ENCODE peak calls at places on chromosomes 2 and 18, in seven cellular contexts. I is progenitor cell of endocrine pancreas; U is AML-193; K is activated T-cell treated with anti-CD3 and anti-CD28 coated beads, Interleukin-2, amount 50 U/mL, for 72 hours; W is activated CD4-positive, alpha-beta T cell treated with anti-CD3 and anti-CD28 coated beads, Interleukin-2, amount 50 U/mL, for 4 hours; Z is pons; R is stimulated activated CD8-positive, alpha-beta memory T cell treated with anti-CD3 and anti-CD28 coated beads, Interleukin-15, amount 100 ng/mL, for 24 hours. H is an unnamed sample.

GRCh38 chr2:220144411-220144810 is 517.0 kb downstream of the SLC4A3 start:
- DNase-seq in I (no peak), U (no peak), K (no peak), W (no peak), Z (no peak), R (no peak), H (no peak)

GRCh38 chr2:21092308-21092869 is 31.4 kb upstream of the TDRD15 start:
- DNase-seq in I (no peak), U (no peak), K (no peak), W (no peak), Z (no peak), R (no peak), H (no peak)

GRCh38 chr18:8835556-8835955 is 130.2 kb downstream of the MTCL1 start:
- DNase-seq in I (no peak), U (no peak), K (no peak), W (no peak), Z (no peak), R (no peak), H (peak; percentile 53)

GRCh38 chr2:173124441-173124840 is 48.8 kb downstream of the MAP3K20 start:
- DNase-seq in I (no peak), U (no peak), K (no peak), W (no peak), Z (no peak), R (no peak), H (peak; percentile 68)

GRCh38 chr2:61340242-61340641 is 130.6 kb downstream of the USP34 start:
- DNase-seq in I (no peak), U (no peak), K (no peak), W (no peak), Z (no peak), R (no peak), H (no peak)

GRCh38 chr18:6487027-6487426 is 72.3 kb upstream of the L3MBTL4 start:
- DNase-seq in I (no peak), U (no peak), K (no peak), W (no peak), Z (no peak), R (no peak), H (no peak)

GRCh38 chr2:11160731-11161455 is 5.6 kb downstream of the SLC66A3 start:
- DNase-seq in I (no peak), U (peak; percentile 12), K (no peak), W (no peak), Z (no peak), R (no peak), H (peak; percentile 11)

GRCh38 chr2:65754219-65754618 is 321.8 kb upstream of the SPRED2 start:
- DNase-seq in I (no peak), U (no peak), K (no peak), W (no peak), Z (no peak), R (no peak), H (no peak)

GRCh38 chr2:160666019-160666676 is 172.5 kb upstream of the RBMS1 start:
- DNase-seq in I (no peak), U (peak; percentile 18), K (peak; percentile 2), W (no peak), Z (peak; percentile 39), R (no peak), H (no peak)

GRCh38 chr2:26088038-26088643 is 54.3 kb downstream of the RAB10 start:
- DNase-seq in I (no peak), U (peak; percentile 34), K (peak; percentile 18), W (peak; percentile 14), Z (peak; percentile 76), R (no peak), H (no peak)

H was measured in breast epithelium.